ENCODE peak calls at places on chromosome 12, in four cellular contexts. One of them, this sample, is unnamed.

GRCh38 chr12:1533602-1534304 is 60.6 kb downstream of the FBXL14 start:
- DNase-seq in GM12878: peak
- DNase-seq in HepG2: no peak
- DNase-seq in K562: peak
- DNase-seq in this sample: no peak

GRCh38 chr12:132246997-132247717 is 82.2 kb downstream of the GALNT9 start:
- DNase-seq in GM12878: no peak
- DNase-seq in K562: no peak
- DNase-seq in HepG2: no peak
- DNase-seq in this sample: no peak

GRCh38 chr12:112586148-112586783 is 167.5 kb downstream of the PTPN11 start:
- DNase-seq in K562: no peak
- DNase-seq in HepG2: no peak
- DNase-seq in GM12878: no peak
- DNase-seq in this sample: no peak

GRCh38 chr12:98198261-98198982 is 317.0 kb upstream of the TMPO start:
- DNase-seq in GM12878: no peak
- DNase-seq in K562: no peak
- DNase-seq in HepG2: no peak
- DNase-seq in this sample: no peak

GRCh38 chr12:92444763-92445162 is 258.0 kb upstream of the PLEKHG7 start:
- DNase-seq in GM12878: no peak
- DNase-seq in HepG2: no peak
- DNase-seq in K562: no peak
- DNase-seq in this sample: no peak

GRCh38 chr12:62632521-62632920 is 165.9 kb downstream of the MON2 start:
- DNase-seq in HepG2: peak
- DNase-seq in GM12878: no peak
- DNase-seq in K562: no peak
- DNase-seq in this sample: peak

GRCh38 chr12:46402451-46402850 is 29.9 kb upstream of the SLC38A2 start:
- DNase-seq in GM12878: no peak
- DNase-seq in HepG2: no peak
- DNase-seq in K562: no peak
- DNase-seq in this sample: no peak

GRCh38 chr12:50052964-50053363 is 4.4 kb upstream of the ASIC1 start:
- DNase-seq in GM12878: no peak
- DNase-seq in HepG2: no peak
- DNase-seq in K562: no peak
- DNase-seq in this sample: peak

GRCh38 chr12:47686645-47687240 is 19.1 kb downstream of the RPAP3 start:
- DNase-seq in GM12878: no peak
- DNase-seq in K562: peak
- DNase-seq in HepG2: peak
- DNase-seq in this sample: peak

GRCh38 chr12:33581613-33582122 is 142.0 kb upstream of the SYT10 start:
- DNase-seq in GM12878: no peak
- DNase-seq in K562: no peak
- DNase-seq in HepG2: no peak
- DNase-seq in this sample: no peak

GRCh38 chr12:40065636-40066035 is 40.2 kb downstream of the SLC2A13 start:
- DNase-seq in HepG2: no peak
- DNase-seq in GM12878: no peak
- DNase-seq in K562: no peak
- DNase-seq in this sample: no peak

GRCh38 chr12:30909088-30909688 is 17.4 kb upstream of the TSPAN11 start:
- DNase-seq in GM12878: no peak
- DNase-seq in HepG2: no peak
- DNase-seq in K562: no peak
- DNase-seq in this sample: no peak

GRCh38 chr12:39905152-39905551 is 200.7 kb downstream of the SLC2A13 start:
- DNase-seq in GM12878: no peak
- DNase-seq in HepG2: no peak
- DNase-seq in K562: no peak
- DNase-seq in this sample: peak

GRCh38 chr12:61250303-61250702 is 1009.9 kb upstream of the USP15 start:
- DNase-seq in HepG2: no peak
- DNase-seq in K562: no peak
- DNase-seq in GM12878: no peak
- DNase-seq in this sample: no peak

GRCh38 chr12:67366530-67367196 is 97.5 kb downstream of the CAND1 start:
- DNase-seq in HepG2: no peak
- DNase-seq in K562: no peak
- DNase-seq in GM12878: no peak
- DNase-seq in this sample: no peak

GRCh38 chr12:81639196-81639595 is 120.0 kb downstream of the PPFIA2 start:
- DNase-seq in HepG2: no peak
- DNase-seq in GM12878: no peak
- DNase-seq in K562: no peak
- DNase-seq in this sample: no peak

GRCh38 chr12:48827513-48828096 is 9.3 kb downstream of the CACNB3 start:
- DNase-seq in K562: no peak
- DNase-seq in HepG2: no peak
- DNase-seq in GM12878: no peak
- DNase-seq in this sample: no peak

GRCh38 chr12:56522486-56523193 is 1.0 kb downstream of the RBMS2 start:
- DNase-seq in K562: peak
- DNase-seq in HepG2: no peak
- DNase-seq in GM12878: no peak
- DNase-seq in this sample: peak

GRCh38 chr12:94648578-94648977 is 1.8 kb downstream of the TMCC3 start:
- DNase-seq in GM12878: no peak
- DNase-seq in K562: no peak
- DNase-seq in HepG2: no peak
- DNase-seq in this sample: no peak

GRCh38 chr12:89087149-89087834 is 265.0 kb downstream of the DUSP6 start:
- DNase-seq in HepG2: no peak
- DNase-seq in GM12878: no peak
- DNase-seq in K562: no peak
- DNase-seq in this sample: no peak

GRCh38 chr12:75329918-75330826 is at the start of gene CAPS2:
- DNase-seq in HepG2: peak
- DNase-seq in GM12878: no peak
- DNase-seq in K562: peak
- DNase-seq in this sample: peak

GRCh38 chr12:12821975-12822374 is 8.8 kb downstream of the DDX47 start:
- DNase-seq in HepG2: no peak
- DNase-seq in K562: no peak
- DNase-seq in GM12878: no peak
- DNase-seq in this sample: no peak

GRCh38 chr12:25741917-25742316 is 188.8 kb upstream of the LMNTD1 start:
- DNase-seq in HepG2: no peak
- DNase-seq in K562: no peak
- DNase-seq in GM12878: no peak
- DNase-seq in this sample: no peak

GRCh38 chr12:59317598-59317997 is 278.2 kb upstream of the SLC16A7 start:
- DNase-seq in GM12878: no peak
- DNase-seq in HepG2: no peak
- DNase-seq in K562: no peak
- DNase-seq in this sample: no peak

GRCh38 chr12:94779520-94779919 is 129.2 kb upstream of the TMCC3 start:
- DNase-seq in HepG2: no peak
- DNase-seq in GM12878: no peak
- DNase-seq in K562: no peak
- DNase-seq in this sample: no peak

GRCh38 chr12:51496907-51497306 is 72.3 kb downstream of the SLC4A8 start:
- DNase-seq in GM12878: no peak
- DNase-seq in K562: no peak
- DNase-seq in HepG2: no peak
- DNase-seq in this sample: no peak
- TF ChIP-seq SMC3 in GM12878: no peak
- TF ChIP-seq SMC3 in K562: no peak
- TF ChIP-seq SMC3 in HepG2: no peak
- TF ChIP-seq SMC3 in this sample: no peak

GRCh38 chr12:5960783-5961182 is 15.7 kb upstream of the ANO2 start:
- DNase-seq in HepG2: no peak
- DNase-seq in GM12878: no peak
- DNase-seq in K562: no peak
- DNase-seq in this sample: no peak
- TF ChIP-seq RFX5 in HepG2: no peak
- TF ChIP-seq RFX5 in GM12878: no peak
- TF ChIP-seq RFX5 in K562: no peak
- TF ChIP-seq RFX5 in this sample: no peak

DNA sequence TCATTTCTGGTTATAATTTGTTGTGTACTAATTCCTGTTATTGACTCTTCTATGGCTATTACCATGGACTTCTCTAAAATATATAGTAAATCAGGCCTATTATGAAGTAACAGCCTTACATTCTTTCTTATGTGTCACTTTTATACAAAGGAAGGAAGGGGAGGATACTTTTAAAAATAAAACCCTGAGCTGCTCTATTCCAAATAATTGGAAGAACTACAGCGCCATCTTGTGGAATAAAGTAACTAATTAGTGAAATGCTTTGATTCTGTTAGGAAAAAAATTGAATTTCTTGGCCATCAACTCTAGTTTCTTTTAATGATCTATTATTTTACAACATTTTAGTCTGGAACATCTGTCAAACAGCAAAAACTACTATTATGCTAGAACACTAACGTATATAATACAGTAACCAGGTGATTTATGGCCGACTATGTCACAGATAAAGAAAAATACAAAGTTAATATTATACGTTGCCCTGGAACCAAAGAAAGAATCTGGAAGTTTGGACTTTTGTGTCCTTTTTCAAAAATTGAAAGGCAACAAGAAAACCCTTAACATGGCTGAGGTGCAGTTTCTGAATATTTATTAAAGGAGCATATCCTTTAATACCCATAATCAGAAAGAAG is 55.0 kb upstream of the NELL2 start:
- DNase-seq in GM12878: no peak
- DNase-seq in HepG2: peak
- DNase-seq in K562: peak
- DNase-seq in this sample: peak
- TF ChIP-seq TAF1 in GM12878: no peak
- TF ChIP-seq TAF1 in HepG2: no peak
- TF ChIP-seq TAF1 in K562: no peak
- TF ChIP-seq TAF1 in this sample: no peak

GRCh38 chr12:106782619-106783018 is 8.1 kb downstream of the RIC8B start:
- DNase-seq in HepG2: no peak
- DNase-seq in GM12878: no peak
- DNase-seq in K562: no peak
- DNase-seq in this sample: no peak
- TF ChIP-seq SMC3 in HepG2: no peak
- TF ChIP-seq SMC3 in GM12878: no peak
- TF ChIP-seq SMC3 in K562: no peak
- TF ChIP-seq SMC3 in this sample: no peak

GRCh38 chr12:19390208-19390607 is 49.1 kb upstream of the AEBP2 start:
- DNase-seq in HepG2: no peak
- DNase-seq in GM12878: no peak
- DNase-seq in K562: no peak
- DNase-seq in this sample: no peak
- TF ChIP-seq RFX5 in HepG2: no peak
- TF ChIP-seq RFX5 in GM12878: no peak
- TF ChIP-seq RFX5 in K562: no peak
- TF ChIP-seq RFX5 in this sample: no peak

GRCh38 chr12:104683831-104684503 is 227.2 kb downstream of the CHST11 start:
- DNase-seq in GM12878: no peak
- DNase-seq in K562: no peak
- DNase-seq in HepG2: no peak
- DNase-seq in this sample: no peak

GRCh38 chr12:104687823-104688573 is 231.2 kb downstream of the CHST11 start:
- DNase-seq in K562: no peak
- DNase-seq in HepG2: no peak
- DNase-seq in GM12878: no peak
- DNase-seq in this sample: no peak

GRCh38 chr12:104684884-104685283 is 228.1 kb downstream of the CHST11 start:
- DNase-seq in GM12878: no peak
- DNase-seq in HepG2: no peak
- DNase-seq in K562: no peak
- DNase-seq in this sample: no peak

GRCh38 chr12:104682790-104683279 is 226.1 kb downstream of the CHST11 start:
- DNase-seq in HepG2: no peak
- DNase-seq in GM12878: peak
- DNase-seq in K562: no peak
- DNase-seq in this sample: no peak

GRCh38 chr12:104686196-104686595 is 229.4 kb downstream of the CHST11 start:
- DNase-seq in HepG2: no peak
- DNase-seq in GM12878: no peak
- DNase-seq in K562: no peak
- DNase-seq in this sample: no peak
- TF ChIP-seq TAF1 in HepG2: no peak
- TF ChIP-seq TAF1 in GM12878: no peak
- TF ChIP-seq TAF1 in K562: no peak
- TF ChIP-seq TAF1 in this sample: no peak

GRCh38 chr12:120688527-120689071 is 1.6 kb downstream of the MLEC start:
- DNase-seq in HepG2: no peak
- DNase-seq in K562: no peak
- DNase-seq in GM12878: no peak
- DNase-seq in this sample: no peak
- TF ChIP-seq SMC3 in HepG2: no peak
- TF ChIP-seq SMC3 in K562: no peak
- TF ChIP-seq SMC3 in GM12878: no peak
- TF ChIP-seq SMC3 in this sample: no peak

DNA sequence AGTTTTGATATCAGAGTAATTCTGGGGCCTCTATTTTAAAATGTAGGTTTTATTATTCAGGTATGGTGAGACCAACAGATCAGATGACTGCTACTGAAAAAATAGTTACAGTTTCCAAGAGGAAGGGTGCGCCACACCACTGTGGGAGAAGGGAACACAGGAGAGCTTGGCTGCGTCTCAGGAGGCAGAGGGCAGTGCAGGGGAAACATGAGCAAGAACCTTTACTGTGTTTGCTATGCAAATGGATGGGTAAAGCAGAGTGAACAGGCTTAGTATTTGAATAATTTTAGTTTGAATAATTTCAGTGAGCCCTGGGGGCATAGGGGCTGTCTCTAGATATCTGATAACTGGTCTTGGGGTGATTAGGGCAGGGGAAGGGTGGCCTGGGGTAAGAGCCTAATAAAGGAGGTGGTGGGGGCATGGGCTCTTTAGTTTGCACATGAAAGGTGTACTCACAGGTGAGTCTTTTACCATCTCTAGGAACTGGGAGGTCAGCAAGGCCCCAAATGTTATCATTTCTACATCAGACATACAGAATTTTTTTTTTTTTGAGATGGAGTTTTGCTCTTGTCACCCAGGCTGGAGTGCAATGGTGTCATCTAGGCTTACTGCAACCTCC is 196.8 kb upstream of the NEDD1 start:
- DNase-seq in HepG2: no peak
- DNase-seq in K562: no peak
- DNase-seq in GM12878: no peak
- DNase-seq in this sample: no peak
- TF ChIP-seq RFX5 in HepG2: no peak
- TF ChIP-seq RFX5 in K562: no peak
- TF ChIP-seq RFX5 in GM12878: no peak
- TF ChIP-seq RFX5 in this sample: no peak

GRCh38 chr12:103268831-103269514 is 226.8 kb downstream of the C12orf42 start:
- DNase-seq in K562: no peak
- DNase-seq in GM12878: no peak
- DNase-seq in HepG2: no peak
- DNase-seq in this sample: no peak
- TF ChIP-seq TAF1 in K562: no peak
- TF ChIP-seq TAF1 in GM12878: no peak
- TF ChIP-seq TAF1 in HepG2: no peak
- TF ChIP-seq TAF1 in this sample: no peak